ENCODE peak calls at places on chromosomes 7 and 10, in ten cellular contexts. V is GM12892, J is GM12878, W is transverse colon, C is spleen, G is prostate gland, S is breast epithelium, I is HepG2, U is endothelial cell of umbilical vein, X is stomach. K is an unnamed sample.

GRCh38 chr7:107494315-107494751 is 24.5 kb downstream of the GPR22 start:
- DNase-seq in V (no peak), J (no peak), W (no peak), C (no peak), G (no peak), S (no peak), I (peak), U (no peak), X (no peak), K (no peak)

GRCh38 chr10:43407576-43408330 is 1.2 kb downstream of the HNRNPF start:
- DNase-seq in V (peak), J (no peak), W (peak), C (peak), G (peak), S (peak), I (peak), U (peak), X (peak), K (peak)

GRCh38 chr7:55377162-55377810 is 12.1 kb downstream of the LANCL2 start:
- DNase-seq in V (no peak), J (no peak), W (no peak), C (no peak), G (no peak), S (no peak), I (no peak), U (no peak), X (no peak), K (no peak)

GRCh38 chr10:90665905-90666662 is 191.8 kb downstream of the HTR7 start:
- DNase-seq in V (no peak), J (no peak), W (no peak), C (no peak), G (no peak), S (no peak), I (no peak), U (no peak), X (no peak), K (no peak)

GRCh38 chr10:116113721-116114501 is 159.1 kb downstream of the GFRA1 start:
- DNase-seq in V (no peak), J (no peak), W (no peak), C (no peak), G (no peak), S (no peak), I (no peak), U (no peak), X (no peak), K (no peak)

GRCh38 chr7:102273749-102274712 is 12.6 kb upstream of the SH2B2 start:
- DNase-seq in V (no peak), J (no peak), W (peak), C (no peak), G (no peak), S (no peak), I (peak), U (no peak), X (peak), K (no peak)

GRCh38 chr10:130136214-130137076 is at the start of gene GLRX3:
- DNase-seq in V (peak), J (no peak), W (peak), C (peak), G (peak), S (peak), I (peak), U (peak), X (peak), K (peak)

GRCh38 chr7:82291931-82292330 is 151.6 kb downstream of the CACNA2D1 start:
- DNase-seq in V (no peak), J (no peak), W (no peak), C (no peak), G (no peak), S (no peak), I (no peak), U (peak), X (no peak), K (no peak)

GRCh38 chr7:42736931-42737330 is 174.9 kb downstream of the C7orf25 start:
- DNase-seq in V (no peak), J (no peak), W (no peak), C (no peak), G (no peak), S (no peak), I (no peak), U (no peak), X (no peak), K (no peak)

GRCh38 chr10:70201105-70201504 is 30.8 kb upstream of the SAR1A start:
- DNase-seq in V (no peak), J (no peak), W (no peak), C (no peak), G (no peak), S (no peak), I (no peak), U (no peak), X (no peak), K (no peak)

GRCh38 chr7:134542195-134542771 is 6.6 kb upstream of the AKR1B15 start:
- DNase-seq in V (no peak), J (no peak), W (no peak), C (no peak), G (no peak), S (no peak), I (no peak), U (no peak), X (no peak), K (no peak)

GRCh38 chr7:135392701-135393100 is 117.2 kb downstream of the CNOT4 start:
- DNase-seq in V (no peak), J (no peak), W (no peak), C (no peak), G (no peak), S (no peak), I (no peak), U (no peak), X (no peak), K (no peak)

GRCh38 chr10:128099901-128100300 is 26.3 kb downstream of the MKI67 start:
- DNase-seq in V (no peak), J (no peak), W (no peak), C (no peak), G (no peak), S (no peak), I (no peak), U (no peak), X (no peak), K (no peak)

GRCh38 chr10:68135922-68136718 is 26.8 kb downstream of the MYPN start:
- DNase-seq in V (no peak), J (no peak), W (no peak), C (no peak), G (no peak), S (no peak), I (no peak), U (peak), X (no peak), K (no peak)

GRCh38 chr7:46360811-46361210 is 439.7 kb upstream of the IGFBP3 start:
- DNase-seq in V (no peak), J (no peak), W (no peak), C (no peak), G (no peak), S (no peak), I (no peak), U (no peak), X (no peak), K (no peak)

GRCh38 chr10:97553575-97554100 is 18.9 kb upstream of the ANKRD2 start:
- DNase-seq in V (no peak), J (peak), W (peak), C (peak), G (peak), S (peak), I (peak), U (peak), X (peak), K (peak)

GRCh38 chr7:101922631-101923275 is 105.3 kb downstream of the CUX1 start:
- DNase-seq in V (no peak), J (no peak), W (no peak), C (peak), G (no peak), S (no peak), I (no peak), U (no peak), X (no peak), K (no peak)

GRCh38 chr10:98815039-98815660 is 368.4 kb upstream of the HPS1 start:
- DNase-seq in V (no peak), J (no peak), W (no peak), C (no peak), G (no peak), S (no peak), I (no peak), U (no peak), X (no peak), K (no peak)

GRCh38 chr7:158783595-158783994 is 45.7 kb downstream of the ESYT2 start:
- DNase-seq in V (no peak), J (no peak), W (no peak), C (no peak), G (no peak), S (no peak), I (no peak), U (no peak), X (no peak), K (no peak)

DNA sequence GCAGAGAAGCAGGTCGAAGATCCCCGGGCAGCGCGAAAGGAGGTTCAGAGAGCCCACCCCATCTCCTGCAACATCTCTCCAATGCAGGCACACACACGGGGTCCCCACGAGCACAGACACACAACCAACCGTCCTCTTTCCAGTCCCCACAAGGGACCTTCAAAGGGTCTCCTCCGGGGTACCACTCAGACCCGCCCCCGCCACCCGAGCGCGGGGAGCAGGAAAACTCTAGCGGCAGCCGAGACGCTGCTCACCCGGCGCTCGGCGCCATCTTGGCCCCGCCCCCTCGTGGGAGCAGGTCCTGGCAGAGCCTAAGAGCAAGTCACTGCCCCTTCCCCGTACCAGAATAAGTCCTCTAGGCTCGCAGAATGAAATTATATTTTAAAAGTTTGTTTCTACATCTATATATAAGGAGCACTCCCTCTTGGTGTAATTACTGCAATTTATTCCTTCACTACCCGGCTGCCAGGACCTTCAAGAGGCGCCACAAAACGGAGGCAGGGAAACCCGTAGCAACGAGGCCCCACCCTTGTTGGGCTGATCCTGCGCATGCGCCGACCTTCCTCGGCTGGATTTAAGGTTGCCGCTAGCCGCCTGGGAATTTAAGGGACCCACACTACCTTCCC is at the start of the genes CNPY4 and TAF6:
- DNase-seq in V (peak), J (peak), W (peak), C (peak), G (peak), S (peak), I (peak), U (peak), X (peak), K (peak)
- TF ChIP-seq POLR2A in V (peak), J (peak), W (peak), C (peak), G (peak), S (peak), I (no peak), U (peak), X (no peak), K (no peak)

GRCh38 chr10:132942101-132942739 is at the start of gene CFAP46:
- DNase-seq in V (no peak), J (no peak), W (no peak), C (peak), G (peak), S (no peak), I (no peak), U (peak), X (peak), K (no peak)
- TF ChIP-seq POLR2AphosphoS5 in V (no peak), J (no peak), W (no peak), C (peak), G (peak), S (no peak), I (no peak), U (no peak), X (peak), K (no peak)

DNA sequence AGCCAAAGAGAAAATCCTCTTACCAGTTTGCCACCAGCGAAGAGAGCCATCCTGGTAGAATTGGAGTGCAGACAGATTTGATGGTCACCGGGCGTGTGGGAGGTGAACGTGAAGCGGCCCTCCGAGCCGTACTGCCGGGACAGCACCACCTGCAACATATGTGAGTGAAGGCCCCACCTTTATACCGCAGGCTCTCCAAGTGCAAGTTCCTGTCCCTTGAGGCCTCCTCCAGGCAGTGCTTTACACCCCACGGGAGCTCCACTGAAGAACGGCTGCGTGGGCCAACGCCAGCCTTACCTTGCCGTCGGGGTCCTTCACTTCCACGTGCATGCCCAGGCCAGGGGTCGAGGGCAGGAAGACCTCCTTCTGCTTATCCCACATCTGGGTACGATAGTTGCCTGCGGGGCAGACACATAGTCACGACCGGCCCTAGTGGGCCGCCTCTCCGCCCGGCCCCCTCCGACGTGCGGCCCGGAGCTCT is 565 bp downstream of the TMED4 start:
- DNase-seq in V (peak), J (no peak), W (peak), C (no peak), G (no peak), S (no peak), I (no peak), U (no peak), X (peak), K (peak)
- TF ChIP-seq POLR2A in V (no peak), J (no peak), W (no peak), C (no peak), G (no peak), S (no peak), I (no peak), U (no peak), X (no peak), K (no peak)

DNA sequence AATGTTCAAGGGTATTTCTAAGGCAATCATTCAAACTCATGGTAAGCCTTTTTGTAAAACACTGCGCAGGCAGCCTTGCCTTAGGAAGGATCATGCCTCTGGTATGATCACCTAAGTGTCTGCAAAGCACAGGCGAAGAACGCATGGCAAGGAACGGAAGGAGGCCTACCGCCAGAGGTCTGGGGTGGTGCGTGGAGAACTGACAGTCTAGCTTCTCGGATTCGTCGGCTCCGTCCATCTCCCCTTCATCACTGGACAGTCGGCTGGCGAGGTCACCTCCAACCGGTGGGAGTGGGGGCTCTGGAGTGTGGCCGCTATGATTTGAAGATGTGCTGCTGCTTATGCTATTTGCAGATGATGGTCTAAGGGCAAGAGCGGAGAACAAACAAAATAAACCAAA is 42.6 kb upstream of the EFCAB10 start:
- DNase-seq in V (no peak), J (no peak), W (no peak), C (no peak), G (no peak), S (no peak), I (no peak), U (no peak), X (no peak), K (no peak)
- TF ChIP-seq POLR2AphosphoS5 in V (no peak), J (no peak), W (no peak), C (no peak), G (no peak), S (no peak), I (no peak), U (no peak), X (no peak), K (no peak)

GRCh38 chr7:27842094-27842493 is 102.1 kb downstream of the TAX1BP1 start:
- DNase-seq in V (no peak), J (no peak), W (no peak), C (no peak), G (no peak), S (no peak), I (no peak), U (no peak), X (no peak), K (no peak)
- TF ChIP-seq POLR2A in V (no peak), J (no peak), W (no peak), C (no peak), G (no peak), S (no peak), I (no peak), U (no peak), X (no peak), K (no peak)

GRCh38 chr10:107232013-107232412 is 67.5 kb upstream of the SORCS1 start:
- DNase-seq in V (no peak), J (no peak), W (no peak), C (no peak), G (no peak), S (no peak), I (no peak), U (no peak), X (no peak), K (no peak)

GRCh38 chr10:107230854-107231253 is 66.3 kb upstream of the SORCS1 start:
- DNase-seq in V (no peak), J (no peak), W (no peak), C (no peak), G (no peak), S (no peak), I (no peak), U (no peak), X (no peak), K (no peak)
- TF ChIP-seq POLR2AphosphoS5 in V (no peak), J (no peak), W (no peak), C (no peak), G (no peak), S (no peak), I (no peak), U (no peak), X (no peak), K (no peak)

GRCh38 chr7:150323682-150324365 is 479 bp upstream of the ACTR3C start:
- DNase-seq in V (no peak), J (no peak), W (no peak), C (no peak), G (no peak), S (no peak), I (no peak), U (no peak), X (no peak), K (no peak)
- TF ChIP-seq POLR2A in V (no peak), J (no peak), W (no peak), C (no peak), G (no peak), S (no peak), I (no peak), U (no peak), X (no peak), K (no peak)